ENCODE peak calls at places on chromosome 4, in eight cellular contexts. H, S, Y, X, V, G, M and A are unnamed samples. For H3K4me1, the result is how much of the 10 kb centered on the place peaks cover.

GRCh38 chr4:114076865-114077264 is 97.4 kb upstream of the ARSJ start:
- DNase-seq in H (no peak), S (no peak), Y (no peak), X (peak), V (no peak), G (no peak), M (no peak), A (no peak)

GRCh38 chr4:128416921-128417320 is 129.3 kb upstream of the PGRMC2 start:
- DNase-seq in H (no peak), S (no peak), Y (no peak), X (peak), V (no peak), G (no peak), M (no peak), A (no peak)

GRCh38 chr4:5146248-5146647 is 95.0 kb downstream of the STK32B start:
- DNase-seq in H (no peak), S (no peak), Y (no peak), X (no peak), V (no peak), G (no peak), M (peak), A (no peak)

GRCh38 chr4:184534511-184535391 is 60.4 kb upstream of the IRF2 start:
- DNase-seq in H (no peak), S (no peak), Y (no peak), X (peak), V (no peak), G (no peak), M (no peak), A (no peak)

GRCh38 chr4:86130160-86130933 is 229.5 kb downstream of the MAPK10 start:
- DNase-seq in H (no peak), S (no peak), Y (no peak), X (no peak), V (no peak), G (no peak), M (no peak), A (no peak)

GRCh38 chr4:125187221-125187620 is 127.5 kb upstream of the FAT4 start:
- DNase-seq in H (no peak), S (no peak), Y (no peak), X (peak), V (no peak), G (no peak), M (no peak), A (no peak)

GRCh38 chr4:57190651-57191481 is 80.7 kb upstream of the IGFBP7 start:
- DNase-seq in H (no peak), S (no peak), Y (no peak), X (peak), V (no peak), G (no peak), M (peak), A (no peak)

GRCh38 chr4:158578476-158578875 is 56.8 kb downstream of the RXFP1 start:
- DNase-seq in H (no peak), S (no peak), Y (no peak), X (peak), V (no peak), G (no peak), M (no peak), A (no peak)

GRCh38 chr4:39415678-39416283 is 9.1 kb downstream of the KLB start:
- DNase-seq in H (no peak), S (no peak), Y (no peak), X (peak), V (no peak), G (no peak), M (no peak), A (no peak)

GRCh38 chr4:114383055-114383454 is 215.6 kb upstream of the UGT8 start:
- DNase-seq in H (no peak), S (no peak), Y (no peak), X (no peak), V (no peak), G (no peak), M (no peak), A (no peak)

GRCh38 chr4:80266902-80267380 is 477 bp downstream of the FGF5 start:
- DNase-seq in H (no peak), S (no peak), Y (no peak), X (peak), V (no peak), G (no peak), M (peak), A (no peak)

GRCh38 chr4:176627916-176628315 is 164.8 kb downstream of the VEGFC start:
- DNase-seq in H (no peak), S (no peak), Y (no peak), X (no peak), V (no peak), G (no peak), M (no peak), A (no peak)

GRCh38 chr4:74768857-74769525 is 25.3 kb downstream of the BTC start:
- DNase-seq in H (no peak), S (no peak), Y (no peak), X (peak), V (no peak), G (no peak), M (no peak), A (no peak)

GRCh38 chr4:109298279-109299010 is 4.0 kb downstream of the COL25A1 start:
- DNase-seq in H (no peak), S (no peak), Y (no peak), X (peak), V (no peak), G (no peak), M (no peak), A (no peak)

GRCh38 chr4:8701101-8702019 is 108.8 kb downstream of the CPZ start:
- DNase-seq in H (no peak), S (no peak), Y (no peak), X (no peak), V (no peak), G (no peak), M (peak), A (no peak)

GRCh38 chr4:37648084-37648817 is 37.9 kb downstream of the RELL1 start:
- DNase-seq in H (peak), S (peak), Y (no peak), X (peak), V (no peak), G (peak), M (peak), A (peak)

GRCh38 chr4:16075975-16076757 is 7.7 kb downstream of the PROM1 start:
- DNase-seq in H (no peak), S (no peak), Y (no peak), X (no peak), V (no peak), G (no peak), M (no peak), A (no peak)

GRCh38 chr4:40189997-40190396 is 6.8 kb upstream of the RHOH start:
- DNase-seq in H (no peak), S (no peak), Y (no peak), X (peak), V (no peak), G (no peak), M (no peak), A (no peak)

GRCh38 chr4:74615411-74615810 is 170.5 kb downstream of the AREG start:
- DNase-seq in H (no peak), S (no peak), Y (no peak), X (no peak), V (no peak), G (no peak), M (no peak), A (no peak)

GRCh38 chr4:184510431-184510830 is 36.1 kb upstream of the IRF2 start:
- DNase-seq in H (no peak), S (no peak), Y (no peak), X (no peak), V (no peak), G (no peak), M (no peak), A (no peak)

GRCh38 chr4:157043131-157043530 is 32.8 kb upstream of the GLRB start:
- DNase-seq in H (no peak), S (no peak), Y (no peak), X (peak), V (no peak), G (no peak), M (peak), A (no peak)

GRCh38 chr4:99459546-99460042 is 24.5 kb upstream of the ADH7 start:
- DNase-seq in H (no peak), S (no peak), Y (no peak), X (no peak), V (no peak), G (no peak), M (no peak), A (no peak)

GRCh38 chr4:14415146-14415545 is 587.1 kb upstream of the CPEB2 start:
- DNase-seq in H (no peak), S (no peak), Y (no peak), X (peak), V (no peak), G (no peak), M (no peak), A (no peak)

GRCh38 chr4:108620933-108621905 is 843 bp downstream of the RPL34 start:
- DNase-seq in H (no peak), S (no peak), Y (no peak), X (no peak), V (no peak), G (no peak), M (no peak), A (no peak)

GRCh38 chr4:90951037-90951436 is 823.8 kb downstream of the CCSER1 start:
- DNase-seq in H (no peak), S (no peak), Y (no peak), X (peak), V (no peak), G (no peak), M (no peak), A (no peak)

GRCh38 chr4:78222575-78223186 is 165.6 kb downstream of the FRAS1 start:
- DNase-seq in H (no peak), S (no peak), Y (no peak), X (no peak), V (no peak), G (no peak), M (peak), A (no peak)

GRCh38 chr4:6221296-6221850 is 21.0 kb upstream of the JAKMIP1 start:
- DNase-seq in H (no peak), S (no peak), Y (no peak), X (no peak), V (no peak), G (no peak), M (peak), A (no peak)

GRCh38 chr4:85603437-85604336 is 128.7 kb downstream of the ARHGAP24 start:
- DNase-seq in H (no peak), S (no peak), Y (no peak), X (peak), V (no peak), G (no peak), M (no peak), A (no peak)

GRCh38 chr4:185424905-185425599 is 712 bp downstream of the UFSP2 start:
- DNase-seq in H (no peak), S (no peak), Y (no peak), X (peak), V (no peak), G (no peak), M (no peak), A (no peak)

GRCh38 chr4:7979652-7979968 is 39.9 kb upstream of the AFAP1 start:
- DNase-seq in H (no peak), S (no peak), Y (no peak), X (no peak), V (no peak), G (no peak), M (peak), A (no peak)

GRCh38 chr4:41600243-41600642 is 62.3 kb downstream of the LIMCH1 start:
- DNase-seq in H (no peak), S (no peak), Y (no peak), X (no peak), V (no peak), G (no peak), M (no peak), A (no peak)

GRCh38 chr4:88976514-88977035 is 80.4 kb downstream of the FAM13A start:
- DNase-seq in H (no peak), S (no peak), Y (no peak), X (no peak), V (no peak), G (no peak), M (no peak), A (no peak)

GRCh38 chr4:169634975-169635374 is 14.6 kb downstream of the CLCN3 start:
- DNase-seq in H (no peak), S (no peak), Y (no peak), X (no peak), V (no peak), G (no peak), M (no peak), A (no peak)

DNA sequence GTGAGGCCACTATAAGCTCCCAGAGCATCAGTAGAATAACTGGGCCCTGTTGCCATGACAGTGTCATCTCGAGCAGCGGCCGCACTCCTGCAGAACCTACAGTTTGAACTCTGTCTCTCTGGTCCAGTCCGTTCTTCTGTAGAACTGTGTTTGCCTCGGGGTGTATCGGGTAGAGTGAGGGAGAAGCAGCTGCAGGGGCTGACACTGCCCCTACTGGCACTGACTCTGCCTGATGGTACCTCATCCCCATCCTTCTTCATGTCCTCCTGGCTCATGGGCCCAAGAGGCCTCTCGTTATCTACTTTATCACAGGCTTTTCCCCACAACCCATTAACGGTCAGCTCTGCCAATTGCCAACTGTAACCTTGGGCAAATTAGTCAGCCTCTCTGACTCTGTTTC is 96.5 kb downstream of the NPNT start:
- DNase-seq in H (no peak), S (no peak), Y (no peak), X (no peak), V (no peak), G (no peak), M (no peak), A (no peak)
- TF ChIP-seq CTCF in H (no peak), S (no peak), Y (no peak), X (no peak), V (no peak), G (no peak), M (no peak), A (no peak)

GRCh38 chr4:1746919-1747602 is 25.7 kb downstream of the TACC3 start:
- DNase-seq in H (no peak), S (no peak), Y (no peak), X (no peak), V (no peak), G (no peak), M (no peak), A (no peak)
- H3K4me1 ChIP-seq in H (under half), S (under half), Y (under half), X (under half), V (under half), G (under half), M (under half), A (under half)

GRCh38 chr4:82599336-82599735 is 37.5 kb upstream of the TMEM150C start:
- DNase-seq in H (no peak), S (no peak), Y (no peak), X (no peak), V (no peak), G (no peak), M (peak), A (no peak)
- TF ChIP-seq CTCF in H (no peak), S (no peak), Y (no peak), X (no peak), V (no peak), G (no peak), M (peak), A (no peak)

GRCh38 chr4:138666366-138666765 is 349.2 kb upstream of the NOCT start:
- DNase-seq in H (no peak), S (no peak), Y (no peak), X (no peak), V (no peak), G (no peak), M (no peak), A (no peak)
- H3K4me1 ChIP-seq in H (under half), S (under half), Y (under half), X (under half), V (under half), G (under half), M (under half), A (under half)

GRCh38 chr4:112266823-112267222 is 18.9 kb downstream of the TIFA start:
- DNase-seq in H (no peak), S (no peak), Y (no peak), X (peak), V (no peak), G (no peak), M (no peak), A (no peak)
- TF ChIP-seq CTCF in H (peak), S (peak), Y (peak), X (peak), V (peak), G (peak), M (peak), A (peak)

GRCh38 chr4:112284662-112285411 is 867 bp downstream of the TIFA start:
- DNase-seq in H (no peak), S (no peak), Y (no peak), X (peak), V (no peak), G (no peak), M (no peak), A (no peak)
- H3K4me1 ChIP-seq in H (under half), S (under half), Y (under half), X (under half), V (under half), G (under half), M (under half), A (under half)

GRCh38 chr4:142840516-142841123 is 5.5 kb downstream of the INPP4B start:
- DNase-seq in H (no peak), S (no peak), Y (no peak), X (peak), V (no peak), G (no peak), M (no peak), A (no peak)
- TF ChIP-seq CTCF in H (peak), S (peak), Y (peak), X (peak), V (peak), G (peak), M (peak), A (no peak)